ENCODE peak calls at places on chromosomes 7 and 10, in five cellular contexts. U is HCT116, Z is PC-3, T is GM23338, V is MM.1S. E is an unnamed sample.

GRCh38 chr10:98030093-98030821 is at the start of gene CRTAC1:
- DNase-seq in U (no peak), Z (no peak), T (peak), V (no peak), E (peak)

GRCh38 chr10:17703706-17704105 is 48.3 kb upstream of the TMEM236 start:
- DNase-seq in U (no peak), Z (no peak), T (no peak), V (no peak), E (no peak)

GRCh38 chr7:24456526-24457214 is 116.6 kb upstream of the PALS2 start:
- DNase-seq in U (no peak), Z (no peak), T (no peak), V (peak), E (no peak)

GRCh38 chr7:134854816-134855215 is 75.4 kb downstream of the CALD1 start:
- DNase-seq in U (no peak), Z (no peak), T (no peak), V (no peak), E (no peak)

GRCh38 chr10:6187278-6187677 is 15.5 kb upstream of the PFKFB3 start:
- DNase-seq in U (no peak), Z (no peak), T (no peak), V (no peak), E (no peak)

GRCh38 chr10:110919349-110919931 is at the start of gene SHOC2:
- DNase-seq in U (no peak), Z (peak), T (peak), V (peak), E (peak)

GRCh38 chr10:23448802-23449570 is 10.1 kb downstream of the OTUD1 start:
- DNase-seq in U (no peak), Z (no peak), T (no peak), V (peak), E (no peak)

GRCh38 chr10:96720422-96721206 is at the start of gene PIK3AP1:
- DNase-seq in U (no peak), Z (peak), T (peak), V (peak), E (peak)

GRCh38 chr10:97267671-97268070 is 24.8 kb downstream of the ARHGAP19 start:
- DNase-seq in U (no peak), Z (no peak), T (peak), V (no peak), E (no peak)

GRCh38 chr7:134669845-134670373 is 23.3 kb downstream of the BPGM start:
- DNase-seq in U (peak), Z (peak), T (no peak), V (peak), E (no peak)

GRCh38 chr10:110192552-110192951 is 14.9 kb upstream of the MXI1 start:
- DNase-seq in U (no peak), Z (no peak), T (peak), V (peak), E (no peak)

GRCh38 chr7:26369519-26370385 is 78.1 kb downstream of the SNX10 start:
- DNase-seq in U (peak), Z (peak), T (peak), V (peak), E (peak)

GRCh38 chr10:128083191-128083895 is 42.9 kb downstream of the MKI67 start:
- DNase-seq in U (no peak), Z (no peak), T (no peak), V (peak), E (no peak)

GRCh38 chr7:19920200-19920599 is 146.8 kb upstream of the TMEM196 start:
- DNase-seq in U (no peak), Z (no peak), T (no peak), V (no peak), E (no peak)

GRCh38 chr10:13528138-13528874 is 508 bp downstream of the BEND7 start:
- DNase-seq in U (no peak), Z (no peak), T (peak), V (no peak), E (peak)

GRCh38 chr7:1856161-1856965 is 186.3 kb downstream of the ELFN1 start:
- DNase-seq in U (no peak), Z (no peak), T (no peak), V (no peak), E (peak)

GRCh38 chr10:63633677-63634487 is 112.7 kb downstream of the REEP3 start:
- DNase-seq in U (peak), Z (peak), T (peak), V (no peak), E (peak)

GRCh38 chr10:96632974-96633373 is 46.2 kb upstream of the TM9SF3 start:
- DNase-seq in U (no peak), Z (no peak), T (peak), V (no peak), E (no peak)

GRCh38 chr10:127303105-127303504 is 106.7 kb upstream of the INSYN2A start:
- DNase-seq in U (no peak), Z (peak), T (peak), V (no peak), E (no peak)

GRCh38 chr7:111931016-111931517 is 275.1 kb downstream of the DOCK4 start:
- DNase-seq in U (peak), Z (peak), T (peak), V (no peak), E (peak)

GRCh38 chr10:7075851-7076250 is 335.0 kb downstream of the SFMBT2 start:
- DNase-seq in U (no peak), Z (no peak), T (no peak), V (no peak), E (no peak)

GRCh38 chr7:48511021-48511579 is 339.8 kb downstream of the ABCA13 start:
- DNase-seq in U (no peak), Z (no peak), T (no peak), V (no peak), E (no peak)

GRCh38 chr10:121702351-121703320 is 104.4 kb upstream of the FGFR2 start:
- DNase-seq in U (no peak), Z (peak), T (no peak), V (no peak), E (no peak)

GRCh38 chr10:123808873-123809272 is 82.7 kb downstream of the CPXM2 start:
- DNase-seq in U (peak), Z (peak), T (no peak), V (no peak), E (no peak)

GRCh38 chr10:97584060-97584797 is at the start of gene HOGA1:
- DNase-seq in U (peak), Z (peak), T (peak), V (no peak), E (peak)

DNA sequence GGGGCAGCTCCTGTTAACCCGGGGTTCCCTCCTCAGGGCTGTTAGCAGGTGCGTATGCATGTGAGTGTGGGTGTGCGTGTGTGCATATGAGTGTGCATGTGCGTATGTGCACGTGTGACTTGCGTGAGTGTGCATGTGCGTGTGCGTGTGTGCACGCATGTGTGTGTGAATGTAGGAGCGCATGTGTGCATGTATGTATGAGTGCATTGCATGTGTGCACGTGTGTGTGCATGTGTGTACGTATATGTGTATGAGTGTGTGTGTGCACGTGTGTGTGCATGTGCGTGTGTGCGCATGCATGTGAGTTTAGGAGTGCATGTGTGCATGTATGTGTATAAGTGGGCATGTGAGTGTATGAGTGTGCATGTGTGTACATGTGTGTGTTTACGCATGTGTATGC is 44.8 kb downstream of the PWWP2B start:
- DNase-seq in U (no peak), Z (no peak), T (no peak), V (no peak), E (no peak)
- TF ChIP-seq CTCF in U (no peak), Z (no peak), T (no peak), V (no peak), E (no peak)

DNA sequence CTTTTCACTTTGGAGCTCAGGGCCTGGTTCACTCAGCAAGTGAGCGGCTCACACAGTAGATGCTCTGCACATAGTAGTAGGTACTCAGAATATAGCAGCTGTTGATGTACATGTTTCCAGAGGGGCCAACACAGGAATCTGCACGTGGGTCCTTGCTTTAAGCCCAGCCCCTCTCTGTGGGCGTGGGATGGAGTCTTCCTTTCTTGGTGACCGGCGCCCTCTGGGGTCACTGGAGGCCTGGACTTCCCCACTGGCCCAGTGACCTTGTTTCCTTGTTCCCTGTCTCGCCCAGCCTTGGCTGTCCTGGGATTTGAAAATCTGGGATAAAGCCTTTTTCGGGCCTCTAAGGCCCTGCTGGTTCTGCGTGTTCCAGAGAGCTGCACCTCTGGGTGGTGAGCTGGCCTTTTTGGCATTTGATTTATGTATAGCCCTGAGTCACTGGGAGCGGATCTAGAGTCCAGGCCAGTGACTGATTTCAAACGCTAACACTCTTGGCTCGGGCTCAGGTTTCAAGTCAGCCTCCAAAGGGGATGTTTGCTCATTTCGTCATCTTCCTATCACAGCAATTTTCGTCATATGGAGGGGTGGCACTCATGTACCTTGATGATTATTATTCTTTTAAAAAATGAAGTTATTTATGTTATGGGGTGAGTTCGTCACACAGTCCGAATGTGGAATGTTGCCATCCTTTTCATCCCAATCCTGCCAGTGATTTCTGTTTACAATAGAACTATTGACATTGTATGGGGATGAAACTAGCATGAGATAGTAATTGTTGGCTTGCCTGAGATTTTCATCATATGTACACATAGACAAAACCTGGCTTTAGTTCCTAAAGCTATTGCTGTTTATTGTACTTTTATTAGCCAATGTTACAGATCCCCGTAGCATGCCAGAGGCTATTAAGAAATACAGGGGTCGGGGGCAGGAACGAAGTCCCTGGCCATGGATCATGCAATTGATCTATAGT is 65.5 kb downstream of the CUX1 start:
- DNase-seq in U (peak), Z (peak), T (peak), V (no peak), E (peak)
- TF ChIP-seq EZH2phosphoT487 in U (no peak), Z (no peak), T (no peak), V (no peak), E (no peak)

DNA sequence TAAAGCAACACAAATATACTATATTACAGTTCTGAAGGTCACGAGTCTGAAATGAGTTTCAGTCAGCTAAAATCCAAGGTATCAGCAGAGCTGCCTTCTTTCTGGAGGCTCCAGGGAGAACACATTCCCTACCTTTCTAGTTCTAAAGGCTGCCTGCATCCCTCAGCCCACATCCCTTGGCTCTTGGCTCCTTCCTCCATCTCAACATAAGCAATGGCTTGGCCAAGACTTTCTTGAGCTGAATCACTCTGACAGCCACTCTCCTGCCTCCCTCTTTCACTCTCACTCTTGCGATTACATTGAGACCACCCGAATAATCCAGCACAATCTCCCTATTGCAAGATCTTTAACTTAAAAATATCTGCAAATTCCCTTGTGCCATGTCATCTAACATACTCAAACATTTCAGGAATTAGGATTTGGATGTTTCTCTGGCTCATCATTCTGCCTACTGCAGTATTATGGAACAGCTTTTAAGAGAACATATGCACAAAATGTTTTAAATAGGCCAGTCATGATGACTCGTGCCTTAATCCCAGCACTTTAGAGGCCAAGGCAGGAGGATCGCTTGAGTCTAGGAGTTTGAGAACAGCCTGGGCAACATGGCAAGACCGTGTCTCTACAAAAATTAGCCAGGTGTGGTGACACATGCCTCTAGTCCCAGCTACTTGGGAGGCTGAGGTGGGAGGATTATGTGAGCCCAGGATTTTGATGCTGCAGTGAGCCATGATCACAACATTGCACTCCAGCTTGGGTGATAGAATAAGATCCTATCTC is 144.2 kb upstream of the VSTM2A start:
- DNase-seq in U (no peak), Z (no peak), T (peak), V (no peak), E (no peak)
- H3K4me2 ChIP-seq in U (no peak), Z (no peak), T (no peak), V (no peak), E (no peak)

DNA sequence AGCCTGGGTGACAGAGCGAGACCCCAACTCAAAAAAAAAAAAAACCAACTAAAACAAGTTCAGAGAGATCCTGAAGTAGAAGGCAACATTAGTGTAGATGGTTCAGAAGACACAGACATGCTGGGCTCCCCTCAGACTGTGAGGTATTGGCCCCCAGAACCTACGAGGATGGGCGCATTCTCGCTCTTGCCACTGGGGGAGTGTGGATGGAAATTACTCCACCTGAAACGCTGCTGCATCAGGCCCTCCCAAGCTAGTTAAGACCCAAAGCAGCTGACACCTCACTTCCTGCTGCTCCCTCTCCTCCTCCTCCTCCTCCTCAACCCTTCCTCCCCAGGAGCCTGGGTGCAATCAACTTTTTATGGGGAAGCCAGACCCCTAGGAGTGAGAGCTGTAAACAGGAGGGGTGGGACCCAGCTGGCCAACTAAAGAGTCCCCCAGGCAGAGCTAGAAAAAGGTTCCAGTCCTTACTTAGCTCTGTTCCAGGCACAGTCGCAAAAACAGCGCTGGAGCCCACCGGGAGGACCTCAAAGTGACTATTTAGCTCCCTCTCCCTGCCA is 7.4 kb downstream of the SH3PXD2A start:
- DNase-seq in U (peak), Z (no peak), T (peak), V (no peak), E (peak)
- TF ChIP-seq CTCF in U (no peak), Z (peak), T (peak), V (peak), E (peak)

DNA sequence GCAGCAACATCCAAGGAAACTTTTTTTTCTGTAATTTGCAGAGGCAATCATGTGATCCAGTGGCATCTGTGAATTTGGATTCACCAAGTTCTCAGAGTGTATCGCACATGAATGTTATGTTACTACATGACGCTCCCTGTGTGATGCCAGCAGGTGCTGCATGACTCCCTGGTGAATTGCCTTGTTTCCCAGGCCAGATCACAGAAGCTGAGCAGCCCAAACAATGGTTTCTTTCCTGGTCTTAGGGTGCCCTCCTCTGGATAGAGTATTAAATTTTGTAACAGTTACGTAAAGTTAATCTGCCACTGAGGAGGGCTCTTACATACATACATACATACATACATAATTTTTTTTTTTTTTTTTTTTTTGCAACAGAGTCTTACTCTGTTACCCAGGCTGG is 3.6 kb downstream of the ZSCAN21 start:
- DNase-seq in U (peak), Z (peak), T (peak), V (peak), E (peak)
- TF ChIP-seq EZH2phosphoT487 in U (no peak), Z (no peak), T (no peak), V (no peak), E (no peak)